ENCODE peak calls at places on chromosome 21, in four cellular contexts. E is HepG2, R is HCT116, Q is K562. N is an unnamed sample.

GRCh38 chr21:19322360-19322759 is 918.8 kb upstream of the TMPRSS15 start:
- DNase-seq in E (no peak), R (no peak), Q (no peak), N (no peak)

GRCh38 chr21:45295576-45296365 is 8.1 kb upstream of the POFUT2 start:
- DNase-seq in E (no peak), R (no peak), Q (no peak), N (no peak)

GRCh38 chr21:18147678-18148077 is 97.0 kb upstream of the CHODL start:
- DNase-seq in E (no peak), R (no peak), Q (no peak), N (no peak)

GRCh38 chr21:46544824-46545223 is 60.1 kb downstream of the S100B start:
- DNase-seq in E (no peak), R (no peak), Q (no peak), N (no peak)

GRCh38 chr21:16239659-16240265 is 510.0 kb downstream of the USP25 start:
- DNase-seq in E (no peak), R (no peak), Q (no peak), N (no peak)

GRCh38 chr21:34498623-34499022 is 13.4 kb downstream of the KCNE1 start:
- DNase-seq in E (no peak), R (no peak), Q (no peak), N (no peak)

GRCh38 chr21:45866473-45867010 is 115.0 kb upstream of the COL6A1 start:
- DNase-seq in E (no peak), R (no peak), Q (no peak), N (no peak)

GRCh38 chr21:18245493-18245967 is 897 bp downstream of the CHODL start:
- DNase-seq in E (peak), R (no peak), Q (no peak), N (no peak)

GRCh38 chr21:27647921-27648320 is 681.0 kb upstream of the ADAMTS5 start:
- DNase-seq in E (no peak), R (no peak), Q (no peak), N (no peak)

GRCh38 chr21:44510508-44511218 is 29.3 kb downstream of the KRTAP10-1 start:
- DNase-seq in E (peak), R (peak), Q (peak), N (no peak)

GRCh38 chr21:32516729-32517649 is 68.3 kb downstream of the TCP10L start:
- DNase-seq in E (no peak), R (no peak), Q (peak), N (no peak)

GRCh38 chr21:45595574-45596295 is 47.8 kb upstream of the PCBP3 start:
- DNase-seq in E (no peak), R (no peak), Q (no peak), N (no peak)

GRCh38 chr21:39048064-39048463 is 135.2 kb downstream of the PSMG1 start:
- DNase-seq in E (peak), R (no peak), Q (no peak), N (no peak)

GRCh38 chr21:31731112-31731801 is 661 bp downstream of the SCAF4 start:
- DNase-seq in E (peak), R (no peak), Q (peak), N (no peak)

GRCh38 chr21:41766051-41766882 is 585 bp downstream of the RIPK4 start:
- DNase-seq in E (no peak), R (no peak), Q (no peak), N (no peak)
- H3K27ac ChIP-seq in E (peak), R (peak), Q (no peak), N (peak)

GRCh38 chr21:36741506-36741905 is 42.6 kb downstream of the SIM2 start:
- DNase-seq in E (no peak), R (no peak), Q (peak), N (no peak)
- TF ChIP-seq TCF7L2 in E (no peak), R (no peak), Q (no peak), N (no peak)

GRCh38 chr21:28834335-28835238 is 158.1 kb downstream of the LTN1 start:
- DNase-seq in E (no peak), R (no peak), Q (no peak), N (no peak)

GRCh38 chr21:28833609-28834008 is 159.1 kb downstream of the LTN1 start:
- DNase-seq in E (no peak), R (no peak), Q (no peak), N (no peak)

GRCh38 chr21:28832715-28833061 is 160.0 kb downstream of the LTN1 start:
- DNase-seq in E (no peak), R (no peak), Q (no peak), N (no peak)

GRCh38 chr21:28833181-28833580 is 159.5 kb downstream of the LTN1 start:
- DNase-seq in E (no peak), R (no peak), Q (no peak), N (no peak)

DNA sequence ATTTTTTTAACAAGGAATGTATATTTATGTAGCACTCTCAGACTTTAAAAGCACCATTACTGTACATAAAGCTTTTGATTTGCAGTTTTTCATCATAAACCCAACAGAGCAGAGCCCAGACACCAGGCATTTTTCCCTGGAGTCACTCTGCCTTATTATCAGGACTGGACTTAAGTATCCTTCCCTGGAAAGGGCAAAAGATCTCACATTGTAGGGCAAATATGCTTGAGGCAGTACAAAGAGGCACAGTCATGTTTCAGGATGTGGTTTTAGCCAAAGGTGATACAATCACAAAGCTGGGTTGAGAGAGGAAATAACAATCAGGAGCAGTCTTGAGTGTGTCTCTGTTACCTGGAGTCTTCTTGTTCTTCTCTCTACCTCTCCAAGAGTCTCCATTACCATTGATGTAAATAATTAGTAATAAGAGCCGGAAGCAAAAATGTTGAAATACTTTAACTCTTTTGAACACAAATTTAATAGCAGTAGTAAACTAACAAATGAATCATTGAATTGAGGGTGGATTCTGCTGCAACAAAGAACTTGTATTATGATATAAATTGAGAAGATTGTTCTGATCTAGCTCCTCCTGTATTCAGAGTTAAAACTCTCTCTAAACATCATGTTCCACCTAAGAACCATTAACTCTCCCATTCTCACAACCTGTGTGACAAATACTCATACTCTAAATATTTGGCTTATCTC is 160.5 kb downstream of the LTN1 start:
- DNase-seq in E (peak), R (no peak), Q (no peak), N (peak)
- H3K27ac ChIP-seq in E (no peak), R (no peak), Q (peak), N (peak)

GRCh38 chr21:28734522-28735175 is 258.0 kb downstream of the LTN1 start:
- DNase-seq in E (no peak), R (no peak), Q (no peak), N (no peak)
- TF ChIP-seq TCF7L2 in E (no peak), R (peak), Q (no peak), N (no peak)

GRCh38 chr21:42248783-42249597 is 30.1 kb downstream of the ABCG1 start:
- DNase-seq in E (no peak), R (no peak), Q (no peak), N (no peak)
- H3K27ac ChIP-seq in E (no peak), R (no peak), Q (no peak), N (no peak)

GRCh38 chr21:25759573-25759972 is 24.8 kb downstream of the GABPA start:
- DNase-seq in E (no peak), R (no peak), Q (no peak), N (no peak)
- TF ChIP-seq TCF7L2 in E (no peak), R (no peak), Q (no peak), N (no peak)

DNA sequence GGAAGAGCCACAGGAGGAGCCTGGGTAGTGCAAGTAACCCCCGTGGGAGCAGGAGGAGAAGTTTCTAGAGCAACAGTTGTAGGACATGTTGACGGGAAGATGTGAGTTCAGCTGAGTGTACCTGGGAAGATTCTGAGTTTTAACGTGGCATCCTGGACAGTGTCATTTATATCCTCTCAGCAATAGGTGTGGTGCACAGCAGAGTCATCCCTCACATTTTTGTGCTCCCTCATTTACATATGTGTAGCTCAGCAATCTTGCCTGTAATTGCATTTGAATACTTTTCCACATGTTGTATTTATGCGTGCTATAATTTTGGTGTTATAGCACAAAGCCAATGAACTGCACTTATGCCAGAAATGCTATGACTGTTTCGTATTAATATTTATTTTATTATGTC is at the start of gene KRTAP13-3:
- DNase-seq in E (no peak), R (no peak), Q (no peak), N (no peak)
- H3K27ac ChIP-seq in E (no peak), R (no peak), Q (no peak), N (no peak)

GRCh38 chr21:36186506-36187399 is 30.1 kb downstream of the DOP1B start:
- DNase-seq in E (no peak), R (no peak), Q (no peak), N (no peak)

GRCh38 chr21:36185498-36185897 is 28.9 kb downstream of the DOP1B start:
- DNase-seq in E (no peak), R (no peak), Q (no peak), N (no peak)

GRCh38 chr21:36190736-36191135 is 34.1 kb downstream of the DOP1B start:
- DNase-seq in E (no peak), R (no peak), Q (no peak), N (no peak)

GRCh38 chr21:36188937-36189336 is 32.3 kb downstream of the DOP1B start:
- DNase-seq in E (no peak), R (no peak), Q (no peak), N (no peak)

GRCh38 chr21:36188081-36188681 is 31.6 kb downstream of the DOP1B start:
- DNase-seq in E (peak), R (no peak), Q (no peak), N (no peak)
- TF ChIP-seq TCF7L2 in E (no peak), R (no peak), Q (no peak), N (no peak)

GRCh38 chr21:15208787-15209186 is 144.0 kb upstream of the NRIP1 start:
- DNase-seq in E (no peak), R (no peak), Q (no peak), N (no peak)

GRCh38 chr21:15207231-15207630 is 142.4 kb upstream of the NRIP1 start:
- DNase-seq in E (no peak), R (no peak), Q (no peak), N (no peak)

GRCh38 chr21:15207635-15208370 is 143.0 kb upstream of the NRIP1 start:
- DNase-seq in E (no peak), R (no peak), Q (no peak), N (no peak)

GRCh38 chr21:15210235-15210678 is 145.5 kb upstream of the NRIP1 start:
- DNase-seq in E (peak), R (no peak), Q (no peak), N (no peak)

DNA sequence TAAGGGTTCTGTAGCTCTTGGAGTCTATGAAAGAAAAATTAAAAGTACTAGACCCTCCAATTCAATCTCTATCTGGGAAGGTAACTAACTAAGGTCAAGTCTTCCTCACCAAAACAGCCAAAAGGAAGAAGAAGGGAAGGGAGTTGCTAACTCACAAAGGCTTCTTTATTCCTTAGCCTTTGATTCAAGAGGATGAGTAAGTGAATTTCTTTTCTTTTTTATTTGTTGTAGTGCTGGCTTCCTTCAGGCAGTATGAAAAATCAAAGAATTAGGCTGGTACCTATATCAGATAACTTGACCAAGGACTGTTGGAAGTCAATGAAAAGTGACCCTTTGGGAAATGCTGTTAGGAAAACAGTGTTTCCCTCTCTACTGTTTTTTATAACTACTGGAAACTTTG is 144.4 kb upstream of the NRIP1 start:
- DNase-seq in E (no peak), R (no peak), Q (no peak), N (no peak)
- H3K27ac ChIP-seq in E (peak), R (no peak), Q (no peak), N (no peak)